ENCODE peak calls at places on chromosomes 4 and X, in four cellular contexts. V is progenitor cell of endocrine pancreas, T is GM10248, H is tibial artery. I is an unnamed sample.

GRCh38 chr4:82851902-82852750 is 38.8 kb downstream of the SEC31A start:
- DNase-seq in V (no peak), T (no peak), H (no peak), I (no peak)

GRCh38 chr4:120754590-120754989 is 167.9 kb downstream of the PRDM5 start:
- DNase-seq in V (no peak), T (no peak), H (no peak), I (no peak)

GRCh38 chrX:632391-633042 is 1.9 kb downstream of the SHOX start:
- DNase-seq in V (no peak), T (no peak), H (no peak), I (no peak)

GRCh38 chrX:15942307-15942706 is 87.7 kb upstream of the AP1S2 start:
- DNase-seq in V (no peak), T (no peak), H (no peak), I (no peak)

GRCh38 chr4:168832746-168833575 is 177.1 kb downstream of the CBR4 start:
- DNase-seq in V (peak; percentile 44), T (peak; percentile 25), H (peak; percentile 56), I (peak; percentile 35)

GRCh38 chr4:32560306-32560705 is 1840.1 kb downstream of the PCDH7 start:
- DNase-seq in V (no peak), T (no peak), H (no peak), I (no peak)

GRCh38 chr4:87219648-87220093 is 747 bp downstream of the KLHL8 start:
- DNase-seq in V (peak; percentile 26), T (peak; percentile 62), H (peak; percentile 37), I (no peak)

GRCh38 chr4:46445689-46446339 is 55.9 kb upstream of the GABRA2 start:
- DNase-seq in V (no peak), T (no peak), H (no peak), I (no peak)

GRCh38 chrX:69320116-69320515 is 154.9 kb upstream of the PJA1 start:
- DNase-seq in V (no peak), T (no peak), H (no peak), I (no peak)

GRCh38 chr4:173448919-173449641 is 50.2 kb upstream of the SCRG1 start:
- DNase-seq in V (no peak), T (peak; percentile 24), H (no peak), I (no peak)

GRCh38 chrX:2960861-2961515 is 31.8 kb upstream of the ARSD start:
- DNase-seq in V (no peak), T (no peak), H (no peak), I (no peak)

GRCh38 chrX:16771483-16772398 is 14.5 kb upstream of the TXLNG start:
- DNase-seq in V (peak; percentile 17), T (no peak), H (no peak), I (peak; percentile 2)

GRCh38 chr4:143389543-143390195 is 53.0 kb downstream of the GAB1 start:
- DNase-seq in V (no peak), T (no peak), H (no peak), I (no peak)

GRCh38 chr4:150867148-150867547 is 147.9 kb downstream of the LRBA start:
- DNase-seq in V (no peak), T (peak; percentile 68), H (no peak), I (peak; percentile 52)

GRCh38 chr4:149896428-149896827 is 80.8 kb upstream of the IQCM start:
- DNase-seq in V (no peak), T (no peak), H (no peak), I (peak; percentile 23)

GRCh38 chrX:19750028-19750786 is 137.2 kb downstream of the SH3KBP1 start:
- DNase-seq in V (no peak), T (no peak), H (no peak), I (no peak)

GRCh38 chr4:1207157-1207470 is 34.7 kb upstream of the SPON2 start:
- DNase-seq in V (no peak), T (no peak), H (peak; percentile 22), I (no peak)

GRCh38 chr4:25860586-25861421 is 2.0 kb downstream of the SEL1L3 start:
- DNase-seq in V (no peak), T (peak; percentile 37), H (no peak), I (no peak)

GRCh38 chr4:123616970-123617392 is 220.4 kb downstream of the SPRY1 start:
- DNase-seq in V (no peak), T (no peak), H (peak; percentile 59), I (peak; percentile 34)

GRCh38 chr4:2874861-2875260 is 31.2 kb downstream of the ADD1 start:
- DNase-seq in V (no peak), T (no peak), H (no peak), I (no peak)

GRCh38 chr4:91963489-91963888 is 340.3 kb upstream of the GRID2 start:
- DNase-seq in V (no peak), T (no peak), H (no peak), I (no peak)

GRCh38 chrX:15413101-15413500 is 28.9 kb upstream of the VEGFD start:
- DNase-seq in V (no peak), T (no peak), H (no peak), I (no peak)

GRCh38 chr4:8192748-8193738 is 6.0 kb upstream of the SH3TC1 start:
- DNase-seq in V (no peak), T (peak; percentile 77), H (peak; percentile 61), I (no peak)

DNA sequence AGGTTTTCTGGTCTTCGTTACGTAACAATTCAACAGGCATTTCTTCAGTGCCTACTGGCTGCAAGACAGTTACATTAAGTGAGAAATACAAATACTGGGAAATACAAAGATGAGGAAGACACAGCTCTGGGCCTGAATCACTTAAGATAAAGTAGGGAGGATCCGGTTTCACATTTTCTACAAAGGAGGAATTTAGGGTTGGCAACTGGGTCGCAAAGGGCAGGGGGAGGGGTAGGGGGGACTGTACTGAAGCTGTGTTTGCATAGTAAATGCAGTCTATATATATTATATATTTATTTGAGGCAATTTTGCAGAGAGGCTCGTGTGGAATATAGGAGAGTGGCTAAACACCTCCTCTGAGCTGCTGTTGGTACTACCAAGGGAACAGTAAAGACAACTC is 107.4 kb downstream of the MAML3 start:
- DNase-seq in V (no peak), T (no peak), H (no peak), I (no peak)
- TF ChIP-seq CTCF in V (no peak), T (no peak), H (no peak), I (no peak)

GRCh38 chr4:167290684-167291083 is 56.4 kb upstream of the SPOCK3 start:
- DNase-seq in V (no peak), T (no peak), H (no peak), I (no peak)
- TF ChIP-seq CTCF in V (peak; percentile 67), T (no peak), H (peak; percentile 5), I (peak; percentile 48)

GRCh38 chrX:40539214-40540142 is 41.3 kb upstream of the ATP6AP2 start:
- DNase-seq in V (no peak), T (peak; percentile 23), H (peak; percentile 62), I (peak; percentile 25)
- TF ChIP-seq CTCF in V (peak; percentile 38), T (peak; percentile 33), H (no peak), I (no peak)

GRCh38 chr4:113781439-113782040 is 20.0 kb upstream of the CAMK2D start:
- DNase-seq in V (no peak), T (peak; percentile 28), H (no peak), I (no peak)
- TF ChIP-seq CTCF in V (peak; percentile 84), T (peak; percentile 54), H (peak; percentile 62), I (peak; percentile 90)

GRCh38 chr4:139556735-139557505 is 901 bp upstream of the SETD7 start:
- DNase-seq in V (peak; percentile 23), T (peak; percentile 38), H (peak; percentile 57), I (peak; percentile 50)
- TF ChIP-seq CTCF in V (no peak), T (peak; percentile 26), H (no peak), I (no peak)

DNA sequence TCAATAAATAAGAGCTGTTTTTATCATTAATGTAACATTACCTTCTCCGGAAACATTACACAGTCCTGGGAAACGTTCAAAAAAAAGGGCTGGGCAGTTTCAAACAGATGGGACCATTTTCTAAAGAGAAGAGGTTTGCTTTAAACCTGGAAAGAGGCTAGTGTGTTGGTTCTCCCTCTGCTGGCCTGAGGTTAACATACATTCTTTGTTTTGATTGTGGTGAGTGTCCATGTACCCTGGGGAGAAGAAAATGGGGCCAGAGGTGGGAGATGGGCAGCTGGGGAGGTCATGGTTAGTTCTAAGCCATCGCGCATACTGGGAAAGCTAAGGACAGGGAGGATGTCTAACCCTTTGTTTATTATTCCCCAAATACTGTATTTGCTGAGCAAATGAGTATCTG is 194.7 kb downstream of the CPEB2 start:
- DNase-seq in V (no peak), T (no peak), H (no peak), I (peak; percentile 21)
- TF ChIP-seq CTCF in V (peak; percentile 51), T (no peak), H (no peak), I (no peak)

DNA sequence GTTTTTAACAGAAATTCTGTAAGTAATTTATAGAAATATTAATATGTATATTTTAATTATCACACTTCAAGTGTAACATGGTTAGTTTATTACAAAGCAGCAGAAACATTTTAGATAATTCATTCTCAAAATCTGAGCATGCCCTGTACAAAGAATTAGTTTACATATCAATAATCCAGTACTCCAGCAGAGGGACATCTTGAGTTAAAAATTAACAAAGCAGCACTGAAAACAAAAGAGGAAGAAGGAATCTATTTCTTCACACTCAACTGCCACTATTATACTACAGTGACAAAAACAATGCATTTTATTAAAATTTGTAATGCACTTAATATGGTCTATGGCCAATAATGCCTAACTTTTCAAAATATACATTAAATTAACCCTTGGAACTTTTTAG is 179.1 kb upstream of the KLHL4 start:
- DNase-seq in V (no peak), T (no peak), H (no peak), I (no peak)
- TF ChIP-seq CTCF in V (peak; percentile 56), T (peak; percentile 4), H (peak; percentile 42), I (peak; percentile 44)

DNA sequence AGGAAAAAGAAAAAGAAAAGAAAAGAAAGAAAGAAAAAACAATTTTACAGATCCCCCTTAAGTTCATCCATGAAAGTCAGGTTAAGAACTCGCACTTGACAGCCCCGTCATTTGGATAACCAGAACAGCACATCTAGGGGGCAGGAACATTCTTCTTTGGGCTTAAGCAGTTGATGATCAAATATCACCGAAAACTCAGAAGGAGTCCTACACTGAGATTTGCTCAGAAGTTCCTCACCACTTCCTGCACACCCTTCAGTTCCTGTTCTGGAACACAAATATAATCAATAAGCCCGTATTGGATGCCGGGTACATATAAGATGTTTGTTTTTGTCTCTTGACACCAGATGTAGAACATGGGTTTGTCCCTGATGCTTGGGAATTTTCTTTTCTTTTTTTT is 14.7 kb downstream of the NLGN3 start:
- DNase-seq in V (no peak), T (no peak), H (no peak), I (no peak)
- TF ChIP-seq CTCF in V (no peak), T (no peak), H (no peak), I (no peak)

DNA sequence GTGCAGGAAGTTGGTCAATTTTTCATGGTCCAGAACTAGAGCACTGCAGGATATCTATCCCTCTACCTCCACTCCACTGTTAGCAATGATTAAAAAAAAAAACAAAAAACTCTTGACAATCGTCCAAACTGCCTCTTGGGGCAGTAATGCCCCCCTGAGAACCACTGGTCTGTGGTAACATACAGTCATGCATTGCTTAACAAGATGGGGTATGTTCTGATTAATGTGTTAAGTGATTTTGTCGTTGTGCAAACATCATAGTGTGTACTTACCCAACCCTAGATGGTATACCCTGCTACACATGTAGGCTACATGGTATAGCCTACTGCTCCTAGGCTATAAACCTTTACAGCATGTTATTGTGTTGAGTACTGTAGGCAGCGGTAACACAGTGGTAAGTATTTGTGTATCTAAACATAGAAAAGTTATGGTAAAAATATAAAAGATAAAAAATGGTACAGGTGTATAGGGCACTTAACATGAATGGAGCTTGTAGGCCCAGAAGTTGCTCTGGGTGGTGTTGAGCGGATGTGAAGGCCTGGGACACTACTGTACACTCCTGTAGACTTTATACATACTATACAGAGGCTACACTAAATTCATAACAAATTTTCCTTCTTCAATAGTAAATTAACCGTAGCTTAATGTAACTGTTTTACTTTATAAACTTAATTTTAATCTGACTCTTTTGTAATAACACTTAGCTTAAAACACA is 34.1 kb downstream of the ART3 start:
- DNase-seq in V (no peak), T (no peak), H (no peak), I (no peak)
- TF ChIP-seq CTCF in V (peak; percentile 30), T (no peak), H (no peak), I (no peak)